ENCODE peak calls at places on chromosomes 4 and X, in seven cellular contexts. One of them, this sample, is unnamed.

GRCh38 chrX:28312965-28313364 is 274.3 kb upstream of the IL1RAPL1 start:
- DNase-seq in NB4: no peak
- DNase-seq in foreskin keratinocyte: no peak
- DNase-seq in stimulated activated CD8-positive, alpha-beta memory T cell treated with anti-CD3 and anti-CD28 coated beads, Interleukin-15, amount 100 ng/mL, for 48 hours: no peak
- DNase-seq in naive thymus-derived CD8-positive, alpha-beta T cell: no peak
- DNase-seq in omental fat pad: no peak
- DNase-seq in T-helper 2 cell: no peak
- DNase-seq in this sample: no peak

GRCh38 chr4:101304916-101305315 is 42.4 kb downstream of the PPP3CA start:
- DNase-seq in stimulated activated CD8-positive, alpha-beta memory T cell treated with anti-CD3 and anti-CD28 coated beads, Interleukin-15, amount 100 ng/mL, for 48 hours: no peak
- DNase-seq in NB4: no peak
- DNase-seq in T-helper 2 cell: no peak
- DNase-seq in omental fat pad: no peak
- DNase-seq in naive thymus-derived CD8-positive, alpha-beta T cell: no peak
- DNase-seq in foreskin keratinocyte: no peak
- DNase-seq in this sample: no peak

GRCh38 chrX:39975094-39975865 is 122.5 kb downstream of the BCOR start:
- DNase-seq in foreskin keratinocyte: peak
- DNase-seq in stimulated activated CD8-positive, alpha-beta memory T cell treated with anti-CD3 and anti-CD28 coated beads, Interleukin-15, amount 100 ng/mL, for 48 hours: no peak
- DNase-seq in omental fat pad: no peak
- DNase-seq in T-helper 2 cell: no peak
- DNase-seq in naive thymus-derived CD8-positive, alpha-beta T cell: no peak
- DNase-seq in NB4: no peak
- DNase-seq in this sample: no peak

GRCh38 chrX:1661048-1661921 is 46.4 kb downstream of the ASMT start:
- DNase-seq in omental fat pad: no peak
- DNase-seq in NB4: peak
- DNase-seq in stimulated activated CD8-positive, alpha-beta memory T cell treated with anti-CD3 and anti-CD28 coated beads, Interleukin-15, amount 100 ng/mL, for 48 hours: peak
- DNase-seq in foreskin keratinocyte: no peak
- DNase-seq in T-helper 2 cell: no peak
- DNase-seq in naive thymus-derived CD8-positive, alpha-beta T cell: peak
- DNase-seq in this sample: no peak

GRCh38 chr4:52864816-52865215 is 2.7 kb downstream of the RASL11B start:
- DNase-seq in naive thymus-derived CD8-positive, alpha-beta T cell: no peak
- DNase-seq in T-helper 2 cell: no peak
- DNase-seq in foreskin keratinocyte: no peak
- DNase-seq in NB4: no peak
- DNase-seq in omental fat pad: no peak
- DNase-seq in stimulated activated CD8-positive, alpha-beta memory T cell treated with anti-CD3 and anti-CD28 coated beads, Interleukin-15, amount 100 ng/mL, for 48 hours: no peak
- DNase-seq in this sample: no peak

GRCh38 chr4:5734841-5735240 is 23.8 kb downstream of the EVC start:
- DNase-seq in stimulated activated CD8-positive, alpha-beta memory T cell treated with anti-CD3 and anti-CD28 coated beads, Interleukin-15, amount 100 ng/mL, for 48 hours: no peak
- DNase-seq in NB4: no peak
- DNase-seq in T-helper 2 cell: no peak
- DNase-seq in naive thymus-derived CD8-positive, alpha-beta T cell: no peak
- DNase-seq in foreskin keratinocyte: no peak
- DNase-seq in omental fat pad: no peak
- DNase-seq in this sample: no peak

GRCh38 chr4:139564502-139564901 is 8.5 kb upstream of the SETD7 start:
- DNase-seq in foreskin keratinocyte: no peak
- DNase-seq in omental fat pad: no peak
- DNase-seq in NB4: peak
- DNase-seq in T-helper 2 cell: no peak
- DNase-seq in naive thymus-derived CD8-positive, alpha-beta T cell: no peak
- DNase-seq in stimulated activated CD8-positive, alpha-beta memory T cell treated with anti-CD3 and anti-CD28 coated beads, Interleukin-15, amount 100 ng/mL, for 48 hours: no peak
- DNase-seq in this sample: no peak

GRCh38 chr4:8225704-8226443 is 26.8 kb downstream of the SH3TC1 start:
- DNase-seq in T-helper 2 cell: no peak
- DNase-seq in omental fat pad: no peak
- DNase-seq in foreskin keratinocyte: no peak
- DNase-seq in naive thymus-derived CD8-positive, alpha-beta T cell: no peak
- DNase-seq in NB4: no peak
- DNase-seq in stimulated activated CD8-positive, alpha-beta memory T cell treated with anti-CD3 and anti-CD28 coated beads, Interleukin-15, amount 100 ng/mL, for 48 hours: no peak
- DNase-seq in this sample: no peak

GRCh38 chr4:101145081-101145480 is 202.2 kb downstream of the PPP3CA start:
- DNase-seq in foreskin keratinocyte: no peak
- DNase-seq in NB4: no peak
- DNase-seq in stimulated activated CD8-positive, alpha-beta memory T cell treated with anti-CD3 and anti-CD28 coated beads, Interleukin-15, amount 100 ng/mL, for 48 hours: no peak
- DNase-seq in omental fat pad: no peak
- DNase-seq in naive thymus-derived CD8-positive, alpha-beta T cell: no peak
- DNase-seq in T-helper 2 cell: no peak
- DNase-seq in this sample: no peak

GRCh38 chrX:151402719-151403390 is 5.8 kb downstream of the VMA21 start:
- DNase-seq in NB4: no peak
- DNase-seq in stimulated activated CD8-positive, alpha-beta memory T cell treated with anti-CD3 and anti-CD28 coated beads, Interleukin-15, amount 100 ng/mL, for 48 hours: no peak
- DNase-seq in foreskin keratinocyte: no peak
- DNase-seq in T-helper 2 cell: no peak
- DNase-seq in omental fat pad: no peak
- DNase-seq in naive thymus-derived CD8-positive, alpha-beta T cell: no peak
- DNase-seq in this sample: no peak

GRCh38 chr4:167918077-167918476 is 174.3 kb upstream of the ANXA10 start:
- DNase-seq in T-helper 2 cell: no peak
- DNase-seq in omental fat pad: no peak
- DNase-seq in stimulated activated CD8-positive, alpha-beta memory T cell treated with anti-CD3 and anti-CD28 coated beads, Interleukin-15, amount 100 ng/mL, for 48 hours: no peak
- DNase-seq in foreskin keratinocyte: no peak
- DNase-seq in naive thymus-derived CD8-positive, alpha-beta T cell: no peak
- DNase-seq in NB4: no peak
- DNase-seq in this sample: no peak

GRCh38 chr4:186068581-186069402 is at the start of gene TLR3:
- DNase-seq in omental fat pad: no peak
- DNase-seq in T-helper 2 cell: peak
- DNase-seq in foreskin keratinocyte: peak
- DNase-seq in stimulated activated CD8-positive, alpha-beta memory T cell treated with anti-CD3 and anti-CD28 coated beads, Interleukin-15, amount 100 ng/mL, for 48 hours: no peak
- DNase-seq in naive thymus-derived CD8-positive, alpha-beta T cell: no peak
- DNase-seq in NB4: peak
- DNase-seq in this sample: no peak

GRCh38 chr4:29058519-29058918 is 1661.7 kb upstream of the PCDH7 start:
- DNase-seq in T-helper 2 cell: no peak
- DNase-seq in foreskin keratinocyte: no peak
- DNase-seq in NB4: no peak
- DNase-seq in omental fat pad: no peak
- DNase-seq in stimulated activated CD8-positive, alpha-beta memory T cell treated with anti-CD3 and anti-CD28 coated beads, Interleukin-15, amount 100 ng/mL, for 48 hours: no peak
- DNase-seq in naive thymus-derived CD8-positive, alpha-beta T cell: no peak
- DNase-seq in this sample: no peak

GRCh38 chr4:137125011-137125410 is 407.3 kb downstream of the PCDH18 start:
- DNase-seq in naive thymus-derived CD8-positive, alpha-beta T cell: no peak
- DNase-seq in T-helper 2 cell: no peak
- DNase-seq in NB4: peak
- DNase-seq in omental fat pad: no peak
- DNase-seq in stimulated activated CD8-positive, alpha-beta memory T cell treated with anti-CD3 and anti-CD28 coated beads, Interleukin-15, amount 100 ng/mL, for 48 hours: no peak
- DNase-seq in foreskin keratinocyte: peak
- DNase-seq in this sample: no peak

GRCh38 chr4:26140150-26140898 is 180.5 kb upstream of the RBPJ start:
- DNase-seq in stimulated activated CD8-positive, alpha-beta memory T cell treated with anti-CD3 and anti-CD28 coated beads, Interleukin-15, amount 100 ng/mL, for 48 hours: no peak
- DNase-seq in foreskin keratinocyte: no peak
- DNase-seq in omental fat pad: no peak
- DNase-seq in naive thymus-derived CD8-positive, alpha-beta T cell: no peak
- DNase-seq in T-helper 2 cell: no peak
- DNase-seq in NB4: peak
- DNase-seq in this sample: no peak

GRCh38 chr4:123953556-123953955 is 557.0 kb downstream of the SPRY1 start:
- DNase-seq in T-helper 2 cell: no peak
- DNase-seq in foreskin keratinocyte: no peak
- DNase-seq in omental fat pad: no peak
- DNase-seq in naive thymus-derived CD8-positive, alpha-beta T cell: no peak
- DNase-seq in NB4: no peak
- DNase-seq in stimulated activated CD8-positive, alpha-beta memory T cell treated with anti-CD3 and anti-CD28 coated beads, Interleukin-15, amount 100 ng/mL, for 48 hours: no peak
- DNase-seq in this sample: no peak

GRCh38 chr4:156537275-156537674 is 434.3 kb downstream of the PDGFC start:
- DNase-seq in naive thymus-derived CD8-positive, alpha-beta T cell: no peak
- DNase-seq in T-helper 2 cell: no peak
- DNase-seq in NB4: no peak
- DNase-seq in omental fat pad: no peak
- DNase-seq in foreskin keratinocyte: peak
- DNase-seq in stimulated activated CD8-positive, alpha-beta memory T cell treated with anti-CD3 and anti-CD28 coated beads, Interleukin-15, amount 100 ng/mL, for 48 hours: no peak
- DNase-seq in this sample: no peak

GRCh38 chr4:81096566-81096965 is 66.1 kb downstream of the BMP3 start:
- DNase-seq in naive thymus-derived CD8-positive, alpha-beta T cell: no peak
- DNase-seq in NB4: no peak
- DNase-seq in omental fat pad: no peak
- DNase-seq in T-helper 2 cell: no peak
- DNase-seq in stimulated activated CD8-positive, alpha-beta memory T cell treated with anti-CD3 and anti-CD28 coated beads, Interleukin-15, amount 100 ng/mL, for 48 hours: no peak
- DNase-seq in foreskin keratinocyte: no peak
- DNase-seq in this sample: no peak

GRCh38 chr4:142845293-142846070 is 619 bp downstream of the INPP4B start:
- DNase-seq in NB4: no peak
- DNase-seq in naive thymus-derived CD8-positive, alpha-beta T cell: no peak
- DNase-seq in foreskin keratinocyte: no peak
- DNase-seq in omental fat pad: no peak
- DNase-seq in T-helper 2 cell: no peak
- DNase-seq in stimulated activated CD8-positive, alpha-beta memory T cell treated with anti-CD3 and anti-CD28 coated beads, Interleukin-15, amount 100 ng/mL, for 48 hours: no peak
- DNase-seq in this sample: no peak

GRCh38 chrX:110989447-110989846 is 106.5 kb upstream of the PAK3 start:
- DNase-seq in T-helper 2 cell: no peak
- DNase-seq in foreskin keratinocyte: no peak
- DNase-seq in omental fat pad: no peak
- DNase-seq in NB4: no peak
- DNase-seq in naive thymus-derived CD8-positive, alpha-beta T cell: no peak
- DNase-seq in stimulated activated CD8-positive, alpha-beta memory T cell treated with anti-CD3 and anti-CD28 coated beads, Interleukin-15, amount 100 ng/mL, for 48 hours: no peak
- DNase-seq in this sample: no peak